ENCODE peak calls at places on chromosome 13, in four cellular contexts. K, Y, P and Q are unnamed samples.

GRCh38 chr13:23325191-23325590 is 108.3 kb downstream of the SACS start:
- DNase-seq in K (no peak), Y (no peak), P (no peak), Q (no peak)

GRCh38 chr13:20482275-20482761 is 43.3 kb downstream of the CRYL1 start:
- DNase-seq in K (no peak), Y (peak), P (no peak), Q (no peak)

GRCh38 chr13:113623491-113624234 is 34.3 kb downstream of the ATP4B start:
- DNase-seq in K (peak), Y (no peak), P (no peak), Q (no peak)

GRCh38 chr13:47832458-47832972 is 168.6 kb downstream of the SUCLA2 start:
- DNase-seq in K (no peak), Y (no peak), P (no peak), Q (no peak)

GRCh38 chr13:113114511-113115362 is 7.9 kb upstream of the F10 start:
- DNase-seq in K (no peak), Y (no peak), P (no peak), Q (no peak)

GRCh38 chr13:92103673-92104296 is 705.4 kb downstream of the GPC5 start:
- DNase-seq in K (no peak), Y (peak), P (no peak), Q (no peak)

GRCh38 chr13:54928071-54928470 is 1899.5 kb downstream of the OLFM4 start:
- DNase-seq in K (no peak), Y (no peak), P (no peak), Q (no peak)

GRCh38 chr13:97018029-97018819 is 23.9 kb upstream of the OXGR1 start:
- DNase-seq in K (no peak), Y (peak), P (peak), Q (no peak)

GRCh38 chr13:112885782-112886268 is 83.2 kb upstream of the MCF2L start:
- DNase-seq in K (peak), Y (peak), P (peak), Q (peak)

GRCh38 chr13:42893346-42893745 is 98.7 kb downstream of the EPSTI1 start:
- DNase-seq in K (no peak), Y (peak), P (peak), Q (no peak)

GRCh38 chr13:41019027-41019487 is at the start of gene ELF1:
- DNase-seq in K (no peak), Y (peak), P (peak), Q (peak)

GRCh38 chr13:20702945-20703784 is at the start of gene IL17D:
- DNase-seq in K (peak), Y (no peak), P (no peak), Q (peak)

GRCh38 chr13:39777527-39778061 is 122.1 kb downstream of the COG6 start:
- DNase-seq in K (no peak), Y (peak), P (peak), Q (no peak)

GRCh38 chr13:43544011-43544410 is 242.8 kb downstream of the ENOX1 start:
- DNase-seq in K (no peak), Y (peak), P (peak), Q (no peak)

GRCh38 chr13:92187378-92187989 is 789.1 kb downstream of the GPC5 start:
- DNase-seq in K (no peak), Y (peak), P (peak), Q (peak)